ENCODE peak calls at places on chromosomes 11 and 22, in four cellular contexts. I, Q, K and H are unnamed samples.

GRCh38 chr11:61869636-61870428 is 21.5 kb downstream of the FADS3 start:
- DNase-seq in Q (no peak), K (no peak), I (no peak), H (no peak)

GRCh38 chr22:24827305-24827704 is 21.3 kb downstream of the SGSM1 start:
- DNase-seq in Q (no peak), K (no peak), I (no peak), H (no peak)

GRCh38 chr11:88348870-88349269 is 11.3 kb upstream of the CTSC start:
- DNase-seq in Q (no peak), K (no peak), I (peak; percentile 81), H (no peak)

GRCh38 chr11:1781593-1781975 is 17.9 kb upstream of the CTSD start:
- DNase-seq in I (no peak), K (no peak), Q (no peak), H (no peak)

GRCh38 chr11:67032830-67033555 is 10.1 kb downstream of the SYT12 start:
- DNase-seq in I (peak; percentile 94), Q (no peak), K (peak; percentile 64), H (no peak)

GRCh38 chr11:33692013-33692504 is 8.6 kb downstream of the C11orf91 start:
- DNase-seq in K (peak; percentile 94), Q (no peak), I (peak; percentile 98), H (peak; percentile 81)

GRCh38 chr11:61959026-61959608 is 8.3 kb downstream of the FTH1 start:
- DNase-seq in K (no peak), Q (no peak), I (no peak), H (no peak)

GRCh38 chr11:75339685-75340409 is 11.6 kb downstream of the ARRB1 start:
- DNase-seq in I (no peak), K (peak; percentile 58), Q (no peak), H (no peak)

GRCh38 chr11:625636-626319 is 1.0 kb upstream of the CDHR5 start:
- DNase-seq in K (no peak), Q (no peak), I (no peak), H (no peak)

GRCh38 chr11:100681064-100681502 is 6.0 kb upstream of the ARHGAP42 start:
- DNase-seq in I (peak; percentile 34), K (peak; percentile 72), Q (no peak), H (peak; percentile 80)

GRCh38 chr22:35971418-35972119 is 57.1 kb downstream of the RBFOX2 start:
- DNase-seq in K (no peak), I (peak; percentile 93), Q (peak; percentile 65), H (no peak)

GRCh38 chr11:101706541-101706940 is 122.7 kb upstream of the TRPC6 start:
- DNase-seq in Q (no peak), I (peak; percentile 83), K (peak; percentile 60), H (no peak)

GRCh38 chr22:38177044-38177443 is 4.6 kb downstream of the PLA2G6 start:
- DNase-seq in K (no peak), I (no peak), Q (no peak), H (no peak)

GRCh38 chr11:69365567-69365966 is 71.6 kb downstream of the MYEOV start:
- DNase-seq in Q (no peak), I (no peak), K (no peak), H (no peak)

GRCh38 chr11:18731949-18732821 is 6.2 kb upstream of the IGSF22 start:
- DNase-seq in I (peak; percentile 38), K (peak; percentile 43), Q (peak; percentile 86), H (peak; percentile 19)

GRCh38 chr22:32752868-32753520 is 48.5 kb upstream of the TIMP3 start:
- DNase-seq in K (no peak), Q (no peak), I (peak; percentile 86), H (no peak)

GRCh38 chr11:102272047-102272824 is 45.0 kb upstream of the BIRC3 start:
- DNase-seq in Q (no peak), K (no peak), I (no peak), H (no peak)

GRCh38 chr11:129720994-129721393 is 94.7 kb upstream of the TMEM45B start:
- DNase-seq in K (no peak), I (no peak), Q (no peak), H (no peak)

GRCh38 chr22:49627217-49628181 is 200.2 kb downstream of the BRD1 start:
- DNase-seq in Q (no peak), K (no peak), I (no peak), H (no peak)

GRCh38 chr11:701741-702513 is 4.1 kb upstream of the EPS8L2 start:
- DNase-seq in I (no peak), Q (no peak), K (no peak), H (no peak)

GRCh38 chr11:13382751-13383150 is 80.3 kb downstream of the BTBD10 start:
- DNase-seq in I (no peak), Q (no peak), K (no peak), H (no peak)

GRCh38 chr11:68934321-68934645 is 30.6 kb downstream of the IGHMBP2 start:
- DNase-seq in K (no peak), Q (no peak), I (no peak), H (no peak)

GRCh38 chr11:70544774-70545625 is 146.7 kb downstream of the CTTN start:
- DNase-seq in I (peak; percentile 23), Q (no peak), K (peak; percentile 21), H (no peak)

GRCh38 chr11:613369-613968 is 2.3 kb downstream of the IRF7 start:
- DNase-seq in K (peak; percentile 49), Q (peak; percentile 88), I (no peak), H (peak; percentile 59)

GRCh38 chr11:35071722-35072121 is 67.2 kb upstream of the CD44 start:
- DNase-seq in K (no peak), I (no peak), Q (no peak), H (no peak)

GRCh38 chr11:113057038-113057437 is 95.8 kb downstream of the NCAM1 start:
- DNase-seq in K (no peak), I (no peak), Q (no peak), H (no peak)

GRCh38 chr11:130159657-130160459 is at the start of gene ST14:
- DNase-seq in I (no peak), Q (peak; percentile 54), K (no peak), H (no peak)

GRCh38 chr11:37946155-37946766 is 1348.2 kb upstream of the RAG2 start:
- DNase-seq in K (peak; percentile 37), I (peak; percentile 27), Q (peak; percentile 16), H (no peak)

GRCh38 chr22:42844756-42845155 is 12.3 kb downstream of the ARFGAP3 start:
- DNase-seq in I (peak; percentile 39), Q (no peak), K (peak; percentile 53), H (peak; percentile 26)

GRCh38 chr11:128042290-128042751 is 545.0 kb downstream of the ETS1 start:
- DNase-seq in Q (peak; percentile 30), K (no peak), I (no peak), H (no peak)

GRCh38 chr11:45857834-45858492 is 10.7 kb downstream of the CRY2 start:
- DNase-seq in I (peak; percentile 84), Q (peak; percentile 60), K (no peak), H (no peak)

GRCh38 chr11:122791411-122791810 is 46.9 kb upstream of the CRTAM start:
- DNase-seq in K (no peak), Q (no peak), I (peak; percentile 47), H (no peak)

DNA sequence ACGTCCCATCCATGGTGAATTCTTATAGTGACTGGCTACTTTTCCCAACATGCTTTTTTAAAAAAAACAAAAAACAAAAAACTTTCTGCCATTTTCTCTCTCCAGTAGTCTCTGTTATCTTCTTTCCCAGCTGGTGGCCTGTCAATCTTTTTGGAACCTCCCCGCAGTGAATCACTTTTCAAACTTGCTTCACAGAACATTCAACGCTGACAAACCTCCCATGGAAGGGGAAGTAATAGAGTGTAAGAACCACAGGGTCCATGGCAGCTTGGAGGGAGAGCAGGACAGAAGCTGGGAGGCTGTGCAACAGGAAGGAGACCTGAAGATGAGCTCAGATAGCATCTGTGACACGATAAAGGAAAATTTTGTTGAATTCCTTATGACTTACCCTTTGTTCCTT is 9.8 kb upstream of the CECR2 start:
- DNase-seq in K (no peak), I (no peak), Q (no peak), H (no peak)
- TF ChIP-seq RAD21 in K (no peak), I (no peak), Q (no peak), H (no peak)

DNA sequence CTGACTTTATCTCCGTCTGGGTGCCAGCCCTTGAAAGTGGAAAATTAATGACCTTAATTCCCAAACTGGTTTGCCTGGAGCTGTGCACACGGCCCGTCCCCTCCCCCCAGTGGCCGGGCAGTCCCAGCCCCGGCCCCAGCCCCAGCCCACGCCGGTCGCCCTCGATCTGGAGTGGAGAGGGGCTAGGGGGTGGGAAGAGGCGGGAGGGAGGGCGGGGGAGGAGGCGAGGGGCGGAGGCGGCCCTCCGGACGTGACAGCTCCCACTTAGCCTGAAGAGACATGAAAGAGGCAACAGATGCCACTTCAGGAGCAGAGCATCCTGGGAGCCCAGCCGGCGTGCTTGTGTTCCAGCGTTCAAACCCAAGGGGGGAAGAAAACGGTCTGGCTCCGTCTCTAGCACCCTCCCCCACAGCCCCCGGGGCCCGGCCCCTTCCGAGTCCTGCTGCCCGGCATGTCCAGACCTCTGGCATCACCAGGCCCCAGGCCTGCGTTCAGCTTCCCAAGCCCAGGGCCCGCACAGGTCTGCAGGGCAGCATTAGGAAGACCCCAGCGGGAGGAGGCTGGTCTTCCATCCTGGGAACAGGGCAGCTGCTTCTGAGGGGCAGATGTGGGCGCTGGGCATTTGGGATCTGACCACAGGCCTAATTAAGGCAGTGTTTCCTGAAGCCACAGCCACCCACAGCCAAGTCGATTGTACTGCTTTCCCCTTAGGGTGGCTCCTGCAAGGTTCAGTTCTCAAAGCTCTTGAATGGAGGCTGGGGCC is 20.0 kb upstream of the LMO1 start:
- DNase-seq in I (no peak), K (no peak), Q (peak; percentile 93), H (no peak)
- TF ChIP-seq RAD21 in I (no peak), K (no peak), Q (no peak), H (no peak)

DNA sequence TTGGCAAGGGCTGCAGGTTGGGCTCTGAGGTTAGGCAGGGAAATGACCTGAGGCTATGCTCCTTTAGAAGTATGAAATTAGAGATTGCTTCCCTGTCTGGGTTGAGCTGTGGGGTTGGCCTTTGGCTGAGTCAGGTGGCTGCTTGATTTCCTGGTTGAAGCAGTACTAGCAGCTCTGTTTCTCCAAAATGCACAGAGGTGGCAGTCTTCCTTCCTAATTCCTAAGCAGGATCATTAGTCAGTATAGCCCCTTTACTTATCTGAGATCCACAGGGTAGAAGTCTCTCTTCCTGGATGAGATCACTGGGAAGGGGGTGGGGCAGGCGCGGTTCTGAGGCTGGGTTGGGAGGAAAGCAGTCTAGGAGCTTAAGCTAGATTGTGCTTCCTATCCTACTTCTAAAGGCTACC is 1917.5 kb downstream of the LRRC4C start:
- DNase-seq in I (no peak), K (no peak), Q (no peak), H (no peak)
- TF ChIP-seq RAD21 in I (no peak), K (no peak), Q (no peak), H (no peak)

GRCh38 chr11:40328890-40329617 is 1130.4 kb downstream of the LRRC4C start:
- DNase-seq in Q (peak; percentile 8), K (peak; percentile 98), I (peak; percentile 100), H (no peak)
- TF ChIP-seq RAD21 in Q (no peak), K (no peak), I (peak; percentile 5), H (no peak)

GRCh38 chr22:19807914-19808872 is 46.5 kb downstream of the GNB1L start:
- DNase-seq in Q (no peak), K (no peak), I (no peak), H (no peak)
- TF ChIP-seq RAD21 in Q (no peak), K (no peak), I (no peak), H (no peak)

GRCh38 chr22:20998411-20999336 is 3.2 kb downstream of the THAP7 start:
- DNase-seq in K (no peak), I (peak; percentile 29), Q (no peak), H (no peak)

GRCh38 chr22:21000215-21000986 is 1.5 kb downstream of the THAP7 start:
- DNase-seq in Q (no peak), K (no peak), I (no peak), H (no peak)

GRCh38 chr22:21001601-21002325 is at the start of gene THAP7:
- DNase-seq in I (peak; percentile 93), Q (peak; percentile 96), K (peak; percentile 92), H (peak; percentile 89)

GRCh38 chr22:20999350-21000214 is 2.3 kb downstream of the THAP7 start:
- DNase-seq in I (no peak), Q (no peak), K (no peak), H (no peak)

GRCh38 chr22:21000987-21001600 is 824 bp downstream of the THAP7 start:
- DNase-seq in K (no peak), Q (peak; percentile 69), I (no peak), H (no peak)
- TF ChIP-seq RAD21 in K (no peak), Q (no peak), I (no peak), H (no peak)